ENCODE peak calls at places on chromosomes 1 and 21, in eight cellular contexts. One of them, this sample, is unnamed.

GRCh38 chr1:10649484-10650201 is 146.8 kb downstream of the CASZ1 start:
- DNase-seq in NCI-H510A treated with DMSO at 0.1 percent for 48 hours: no peak
- DNase-seq in effector CD8-positive, alpha-beta T cell: no peak
- DNase-seq in OCI-M1: no peak
- DNase-seq in EL: no peak
- DNase-seq in HL-60: no peak
- DNase-seq in activated CD8-positive, alpha-beta memory T cell treated with anti-CD3 and anti-CD28 coated beads for 24 hours: no peak
- DNase-seq in hepatocyte: no peak
- DNase-seq in this sample: no peak

GRCh38 chr21:26844258-26845065 is 747 bp downstream of the ADAMTS1 start:
- DNase-seq in NCI-H510A treated with DMSO at 0.1 percent for 48 hours: no peak
- DNase-seq in effector CD8-positive, alpha-beta T cell: no peak
- DNase-seq in OCI-M1: peak
- DNase-seq in EL: peak
- DNase-seq in HL-60: no peak
- DNase-seq in activated CD8-positive, alpha-beta memory T cell treated with anti-CD3 and anti-CD28 coated beads for 24 hours: peak
- DNase-seq in hepatocyte: peak
- DNase-seq in this sample: no peak

GRCh38 chr1:28582248-28582615 is 9.8 kb upstream of the RAB42 start:
- DNase-seq in NCI-H510A treated with DMSO at 0.1 percent for 48 hours: peak
- DNase-seq in effector CD8-positive, alpha-beta T cell: no peak
- DNase-seq in OCI-M1: peak
- DNase-seq in EL: peak
- DNase-seq in HL-60: no peak
- DNase-seq in activated CD8-positive, alpha-beta memory T cell treated with anti-CD3 and anti-CD28 coated beads for 24 hours: no peak
- DNase-seq in hepatocyte: no peak
- DNase-seq in this sample: no peak

GRCh38 chr1:70893381-70893780 is 154.2 kb downstream of the PTGER3 start:
- DNase-seq in NCI-H510A treated with DMSO at 0.1 percent for 48 hours: no peak
- DNase-seq in effector CD8-positive, alpha-beta T cell: no peak
- DNase-seq in OCI-M1: no peak
- DNase-seq in EL: peak
- DNase-seq in HL-60: no peak
- DNase-seq in activated CD8-positive, alpha-beta memory T cell treated with anti-CD3 and anti-CD28 coated beads for 24 hours: no peak
- DNase-seq in hepatocyte: no peak
- DNase-seq in this sample: no peak

GRCh38 chr21:38505654-38506523 is 7.6 kb upstream of the ERG start:
- DNase-seq in NCI-H510A treated with DMSO at 0.1 percent for 48 hours: peak
- DNase-seq in effector CD8-positive, alpha-beta T cell: no peak
- DNase-seq in OCI-M1: peak
- DNase-seq in EL: peak
- DNase-seq in HL-60: peak
- DNase-seq in activated CD8-positive, alpha-beta memory T cell treated with anti-CD3 and anti-CD28 coated beads for 24 hours: no peak
- DNase-seq in hepatocyte: peak
- DNase-seq in this sample: peak

GRCh38 chr1:9628541-9629444 is 22.7 kb upstream of the PIK3CD start:
- DNase-seq in NCI-H510A treated with DMSO at 0.1 percent for 48 hours: no peak
- DNase-seq in effector CD8-positive, alpha-beta T cell: peak
- DNase-seq in OCI-M1: no peak
- DNase-seq in EL: no peak
- DNase-seq in HL-60: peak
- DNase-seq in activated CD8-positive, alpha-beta memory T cell treated with anti-CD3 and anti-CD28 coated beads for 24 hours: peak
- DNase-seq in hepatocyte: no peak
- DNase-seq in this sample: no peak

GRCh38 chr1:14345925-14346550 is 252.4 kb upstream of the KAZN start:
- DNase-seq in NCI-H510A treated with DMSO at 0.1 percent for 48 hours: no peak
- DNase-seq in effector CD8-positive, alpha-beta T cell: no peak
- DNase-seq in OCI-M1: no peak
- DNase-seq in EL: no peak
- DNase-seq in HL-60: no peak
- DNase-seq in activated CD8-positive, alpha-beta memory T cell treated with anti-CD3 and anti-CD28 coated beads for 24 hours: no peak
- DNase-seq in hepatocyte: no peak
- DNase-seq in this sample: no peak

GRCh38 chr1:155978973-155979429 is 654 bp upstream of the ARHGEF2 start:
- DNase-seq in NCI-H510A treated with DMSO at 0.1 percent for 48 hours: no peak
- DNase-seq in effector CD8-positive, alpha-beta T cell: no peak
- DNase-seq in OCI-M1: peak
- DNase-seq in EL: peak
- DNase-seq in HL-60: peak
- DNase-seq in activated CD8-positive, alpha-beta memory T cell treated with anti-CD3 and anti-CD28 coated beads for 24 hours: peak
- DNase-seq in hepatocyte: no peak
- DNase-seq in this sample: no peak

GRCh38 chr1:235910357-235911299 is 43.9 kb upstream of the LYST start:
- DNase-seq in NCI-H510A treated with DMSO at 0.1 percent for 48 hours: no peak
- DNase-seq in effector CD8-positive, alpha-beta T cell: no peak
- DNase-seq in OCI-M1: peak
- DNase-seq in EL: peak
- DNase-seq in HL-60: no peak
- DNase-seq in activated CD8-positive, alpha-beta memory T cell treated with anti-CD3 and anti-CD28 coated beads for 24 hours: no peak
- DNase-seq in hepatocyte: peak
- DNase-seq in this sample: peak

GRCh38 chr1:89276690-89277089 is 4.0 kb upstream of the GBP5 start:
- DNase-seq in NCI-H510A treated with DMSO at 0.1 percent for 48 hours: no peak
- DNase-seq in effector CD8-positive, alpha-beta T cell: no peak
- DNase-seq in OCI-M1: peak
- DNase-seq in EL: no peak
- DNase-seq in HL-60: no peak
- DNase-seq in activated CD8-positive, alpha-beta memory T cell treated with anti-CD3 and anti-CD28 coated beads for 24 hours: no peak
- DNase-seq in hepatocyte: no peak
- DNase-seq in this sample: no peak

GRCh38 chr1:203888807-203889251 is 27.4 kb downstream of the SNRPE start:
- DNase-seq in NCI-H510A treated with DMSO at 0.1 percent for 48 hours: no peak
- DNase-seq in effector CD8-positive, alpha-beta T cell: no peak
- DNase-seq in OCI-M1: no peak
- DNase-seq in EL: peak
- DNase-seq in HL-60: no peak
- DNase-seq in activated CD8-positive, alpha-beta memory T cell treated with anti-CD3 and anti-CD28 coated beads for 24 hours: no peak
- DNase-seq in hepatocyte: no peak
- DNase-seq in this sample: no peak

GRCh38 chr1:13702425-13703127 is 2.6 kb downstream of the PRDM2 start:
- DNase-seq in NCI-H510A treated with DMSO at 0.1 percent for 48 hours: no peak
- DNase-seq in effector CD8-positive, alpha-beta T cell: peak
- DNase-seq in OCI-M1: no peak
- DNase-seq in EL: no peak
- DNase-seq in HL-60: no peak
- DNase-seq in activated CD8-positive, alpha-beta memory T cell treated with anti-CD3 and anti-CD28 coated beads for 24 hours: peak
- DNase-seq in hepatocyte: no peak
- DNase-seq in this sample: no peak

GRCh38 chr1:113647121-113647520 is 112.2 kb downstream of the PHTF1 start:
- DNase-seq in NCI-H510A treated with DMSO at 0.1 percent for 48 hours: no peak
- DNase-seq in effector CD8-positive, alpha-beta T cell: no peak
- DNase-seq in OCI-M1: no peak
- DNase-seq in EL: peak
- DNase-seq in HL-60: no peak
- DNase-seq in activated CD8-positive, alpha-beta memory T cell treated with anti-CD3 and anti-CD28 coated beads for 24 hours: no peak
- DNase-seq in hepatocyte: no peak
- DNase-seq in this sample: no peak

GRCh38 chr21:31235671-31236450 is 108.2 kb downstream of the TIAM1 start:
- DNase-seq in NCI-H510A treated with DMSO at 0.1 percent for 48 hours: no peak
- DNase-seq in effector CD8-positive, alpha-beta T cell: no peak
- DNase-seq in OCI-M1: no peak
- DNase-seq in EL: peak
- DNase-seq in HL-60: no peak
- DNase-seq in activated CD8-positive, alpha-beta memory T cell treated with anti-CD3 and anti-CD28 coated beads for 24 hours: no peak
- DNase-seq in hepatocyte: no peak
- DNase-seq in this sample: no peak

GRCh38 chr1:7576946-7577657 is 194.0 kb upstream of the VAMP3 start:
- DNase-seq in NCI-H510A treated with DMSO at 0.1 percent for 48 hours: no peak
- DNase-seq in effector CD8-positive, alpha-beta T cell: no peak
- DNase-seq in OCI-M1: no peak
- DNase-seq in EL: peak
- DNase-seq in HL-60: no peak
- DNase-seq in activated CD8-positive, alpha-beta memory T cell treated with anti-CD3 and anti-CD28 coated beads for 24 hours: no peak
- DNase-seq in hepatocyte: peak
- DNase-seq in this sample: no peak

GRCh38 chr1:119702384-119702783 is 9.3 kb upstream of the PHGDH start:
- DNase-seq in NCI-H510A treated with DMSO at 0.1 percent for 48 hours: no peak
- DNase-seq in effector CD8-positive, alpha-beta T cell: no peak
- DNase-seq in OCI-M1: peak
- DNase-seq in EL: peak
- DNase-seq in HL-60: peak
- DNase-seq in activated CD8-positive, alpha-beta memory T cell treated with anti-CD3 and anti-CD28 coated beads for 24 hours: no peak
- DNase-seq in hepatocyte: no peak
- DNase-seq in this sample: no peak

This sample was measured in HepG2.